ENCODE peak calls at places on chromosomes 3 and 15, in ten cellular contexts. V is non-pigmented ciliary epithelial cell; M is GM23248; U is IMR-90; N is fibroblast of the aortic adventitia; J is A549; O is NCI-H1105 treated with DMSO at 0.1 percent for 48 hours; Q is tibial nerve; S is gastrocnemius medialis; B is activated CD4-positive, alpha-beta memory T cell treated with anti-CD3 and anti-CD28 coated beads, Interleukin-2, amount 10 ng/mL, durations not matched to agents 7 days and 5 days. F is an unnamed sample.

GRCh38 chr15:60660290-60661051 is 181.5 kb upstream of the ICE2 start:
- DNase-seq in O (no peak), V (peak; percentile 19), U (peak; percentile 73), N (peak; percentile 88), Q (peak; percentile 63), J (no peak), S (no peak), M (peak; percentile 91), B (no peak), F (peak; percentile 6)

GRCh38 chr3:54621181-54621580 is 306.7 kb downstream of the LRTM1 start:
- DNase-seq in V (no peak), M (peak; percentile 42), N (no peak), J (no peak), O (no peak), B (no peak), S (no peak), Q (no peak), U (no peak), F (no peak)

GRCh38 chr15:60004019-60004845 is at the start of gene FOXB1:
- DNase-seq in M (no peak), V (no peak), B (peak; percentile 62), J (no peak), Q (no peak), U (no peak), S (no peak), O (peak; percentile 47), N (no peak), F (no peak)

GRCh38 chr3:132554437-132554836 is 42.6 kb upstream of the ACKR4 start:
- DNase-seq in O (peak; percentile 55), J (peak; percentile 2), U (peak; percentile 51), Q (no peak), B (no peak), S (no peak), V (no peak), N (no peak), M (no peak), F (peak; percentile 58)

GRCh38 chr3:52440671-52441070 is 4.2 kb downstream of the SEMA3G start:
- DNase-seq in U (no peak), Q (no peak), O (no peak), M (peak; percentile 28), B (no peak), J (no peak), N (no peak), V (no peak), S (no peak), F (no peak)

GRCh38 chr3:160968731-160969130 is 136.4 kb downstream of the B3GALNT1 start:
- DNase-seq in N (peak; percentile 11), J (no peak), S (no peak), U (peak; percentile 0), Q (no peak), V (peak; percentile 24), M (peak; percentile 14), O (no peak), B (no peak), F (no peak)

GRCh38 chr3:194488007-194488742 is 1.4 kb upstream of the ATP13A3 start:
- DNase-seq in V (no peak), B (peak; percentile 24), J (no peak), S (no peak), U (no peak), O (no peak), M (no peak), Q (no peak), N (peak; percentile 92), F (no peak)

GRCh38 chr3:13487403-13487802 is 7.3 kb downstream of the HDAC11 start:
- DNase-seq in O (no peak), M (no peak), U (no peak), N (no peak), V (no peak), S (no peak), B (no peak), J (no peak), Q (no peak), F (no peak)

GRCh38 chr15:63969652-63970421 is 76.4 kb downstream of the DAPK2 start:
- DNase-seq in S (no peak), Q (no peak), N (no peak), U (no peak), M (no peak), B (no peak), J (no peak), O (no peak), V (no peak), F (no peak)

GRCh38 chr3:45112939-45113338 is 33.2 kb downstream of the CDCP1 start:
- DNase-seq in U (peak; percentile 34), O (no peak), M (peak; percentile 64), B (no peak), Q (no peak), S (peak; percentile 32), N (peak; percentile 92), V (no peak), J (no peak), F (no peak)

GRCh38 chr3:129829640-129830039 is 63.9 kb downstream of the TMCC1 start:
- DNase-seq in O (peak; percentile 63), U (peak; percentile 95), N (peak; percentile 94), S (peak; percentile 24), V (peak; percentile 85), J (peak; percentile 87), Q (peak; percentile 45), B (peak; percentile 22), M (peak; percentile 94), F (peak; percentile 54)

GRCh38 chr3:134474956-134475355 is 10.8 kb downstream of the ANAPC13 start:
- DNase-seq in B (no peak), V (no peak), U (no peak), J (no peak), O (no peak), Q (peak; percentile 3), N (no peak), S (no peak), M (no peak), F (no peak)

GRCh38 chr3:88075497-88075896 is 16.4 kb downstream of the ZNF654 start:
- DNase-seq in N (no peak), O (no peak), S (no peak), U (no peak), V (no peak), M (no peak), Q (no peak), J (no peak), B (no peak), F (no peak)

GRCh38 chr3:195570344-195570743 is 13.4 kb downstream of the APOD start:
- DNase-seq in N (no peak), O (no peak), V (no peak), Q (no peak), J (no peak), M (no peak), S (no peak), B (no peak), U (no peak), F (no peak)

GRCh38 chr3:49098429-49098828 is 4.6 kb upstream of the QRICH1 start:
- DNase-seq in N (no peak), O (peak; percentile 12), U (peak; percentile 34), M (peak; percentile 12), V (peak; percentile 14), S (no peak), Q (no peak), J (no peak), B (no peak), F (no peak)

GRCh38 chr15:74767167-74768098 is 14.4 kb upstream of the CSK start:
- DNase-seq in S (no peak), N (no peak), U (no peak), O (no peak), J (no peak), Q (no peak), M (no peak), V (no peak), B (no peak), F (no peak)

GRCh38 chr3:185363662-185364203 is 797 bp downstream of the MAP3K13 start:
- DNase-seq in V (no peak), O (no peak), N (no peak), B (no peak), S (no peak), J (no peak), M (no peak), U (no peak), Q (no peak), F (no peak)

GRCh38 chr3:193982258-193982659 is 153.7 kb upstream of the HES1 start:
- DNase-seq in O (peak; percentile 36), S (peak; percentile 44), Q (peak; percentile 72), U (no peak), N (peak; percentile 92), J (no peak), M (peak; percentile 92), B (no peak), V (no peak), F (no peak)

GRCh38 chr3:155701882-155702465 is 42.9 kb downstream of the PLCH1 start:
- DNase-seq in V (peak; percentile 6), U (peak; percentile 58), J (peak; percentile 63), S (no peak), O (peak; percentile 80), Q (peak; percentile 43), M (peak; percentile 76), B (no peak), N (peak; percentile 81), F (peak; percentile 31)

GRCh38 chr3:68931406-68932149 is 769 bp downstream of the TAFA4 start:
- DNase-seq in S (no peak), N (no peak), V (no peak), M (peak; percentile 1), O (no peak), Q (no peak), U (no peak), B (no peak), J (no peak), F (no peak)

GRCh38 chr15:31438601-31439265 is 112.1 kb downstream of the KLF13 start:
- DNase-seq in S (no peak), U (no peak), Q (no peak), N (no peak), O (no peak), V (no peak), B (no peak), M (no peak), J (no peak), F (no peak)

GRCh38 chr3:42148982-42149432 is 57.9 kb downstream of the TRAK1 start:
- DNase-seq in J (peak; percentile 15), S (peak; percentile 69), N (peak; percentile 86), U (peak; percentile 91), Q (peak; percentile 62), O (no peak), V (peak; percentile 54), B (no peak), M (peak; percentile 83), F (peak; percentile 49)

GRCh38 chr3:87225659-87226058 is 1.4 kb upstream of the CHMP2B start:
- DNase-seq in M (peak; percentile 18), V (no peak), O (no peak), S (peak; percentile 10), B (no peak), Q (peak; percentile 9), J (no peak), U (no peak), N (no peak), F (no peak)

GRCh38 chr15:81301815-81302399 is 22.0 kb downstream of the STARD5 start:
- DNase-seq in M (no peak), U (no peak), S (no peak), Q (no peak), J (no peak), O (no peak), N (no peak), B (peak; percentile 60), V (no peak), F (no peak)

GRCh38 chr3:150790621-150791020 is 27.7 kb upstream of the SIAH2 start:
- DNase-seq in U (no peak), S (no peak), N (peak; percentile 12), J (no peak), M (no peak), O (no peak), V (no peak), B (no peak), Q (no peak), F (no peak)

GRCh38 chr3:114363554-114364202 is 69.8 kb downstream of the TIGIT start:
- DNase-seq in B (no peak), U (peak; percentile 87), V (peak; percentile 76), N (peak; percentile 62), Q (no peak), J (peak; percentile 11), O (no peak), S (no peak), M (peak; percentile 93), F (no peak)

GRCh38 chr15:99951471-99951870 is 218.2 kb upstream of the LYSMD4 start:
- DNase-seq in B (no peak), O (no peak), N (peak; percentile 2), U (no peak), S (no peak), Q (no peak), V (no peak), M (no peak), J (no peak), F (no peak)

GRCh38 chr15:85870216-85871014 is 75.7 kb upstream of the KLHL25 start:
- DNase-seq in O (peak; percentile 7), J (no peak), M (no peak), B (no peak), N (no peak), U (no peak), V (no peak), Q (no peak), S (no peak), F (no peak)